ENCODE peak calls at places on chromosomes 12 and 14, in seven cellular contexts. H is Daoy; V is effector memory CD8-positive, alpha-beta T cell; T is sciatic nerve; P is RWPE1; Y is endothelial cell of umbilical vein; O is HCT116. R is an unnamed sample.

GRCh38 chr12:131610891-131611290 is 100.0 kb upstream of the SFSWAP start:
- DNase-seq in V (no peak), H (no peak), T (no peak), P (no peak), O (no peak), Y (no peak), R (no peak)

GRCh38 chr14:68514611-68515194 is 278.2 kb downstream of the ZFP36L1 start:
- DNase-seq in P (peak; percentile 37), Y (no peak), T (no peak), O (no peak), H (no peak), V (no peak), R (no peak)

GRCh38 chr12:124563401-124563800 is 4.0 kb downstream of the NCOR2 start:
- DNase-seq in T (no peak), P (no peak), V (no peak), O (no peak), Y (no peak), H (no peak), R (no peak)

GRCh38 chr12:22083167-22083566 is 37.1 kb downstream of the CMAS start:
- DNase-seq in T (no peak), P (peak; percentile 17), H (peak; percentile 5), Y (peak; percentile 56), O (peak; percentile 12), V (peak; percentile 12), R (no peak)

GRCh38 chr12:77681726-77682125 is 149.0 kb upstream of the NAV3 start:
- DNase-seq in Y (no peak), T (no peak), V (no peak), O (no peak), H (no peak), P (no peak), R (no peak)

GRCh38 chr12:4225571-4225970 is 48.0 kb upstream of the CCND2 start:
- DNase-seq in T (no peak), Y (no peak), O (no peak), V (no peak), P (no peak), H (no peak), R (no peak)

GRCh38 chr14:20812576-20812975 is 9.9 kb upstream of the RNASE1 start:
- DNase-seq in T (no peak), V (no peak), Y (no peak), O (no peak), P (no peak), H (no peak), R (no peak)

GRCh38 chr12:126156806-126157574 is 1091.8 kb downstream of the AACS start:
- DNase-seq in P (no peak), T (no peak), H (peak; percentile 21), Y (no peak), O (no peak), V (no peak), R (no peak)

GRCh38 chr14:56310643-56311042 is 192.4 kb downstream of the PELI2 start:
- DNase-seq in P (no peak), O (no peak), H (no peak), T (no peak), V (no peak), Y (peak; percentile 27), R (no peak)

GRCh38 chr12:30427555-30427954 is 268.1 kb downstream of the IPO8 start:
- DNase-seq in O (no peak), T (no peak), P (no peak), Y (no peak), V (no peak), H (no peak), R (no peak)

GRCh38 chr14:105197274-105197673 is 16.2 kb upstream of the NUDT14 start:
- DNase-seq in V (no peak), T (no peak), H (peak; percentile 46), O (no peak), P (no peak), Y (no peak), R (no peak)

GRCh38 chr12:120978296-120979219 is at the start of gene HNF1A:
- DNase-seq in H (no peak), O (no peak), T (no peak), P (no peak), Y (no peak), V (no peak), R (no peak)

R was measured in brain pericyte.